ENCODE peak calls at places on chromosome 4, in four cellular contexts. A is endothelial cell, S is BJ, F is AG04449. B is an unnamed sample.

GRCh38 chr4:135538698-135539097 is 1337.1 kb upstream of the PABPC4L start:
- DNase-seq in S (no peak), A (no peak), F (no peak), B (no peak)

GRCh38 chr4:6941796-6942195 is 32.2 kb downstream of the TBC1D14 start:
- DNase-seq in A (no peak), S (no peak), F (no peak), B (no peak)

GRCh38 chr4:186557061-186557460 is 1.7 kb upstream of the MTNR1A start:
- DNase-seq in S (no peak), F (no peak), A (no peak), B (no peak)

GRCh38 chr4:87003266-87003665 is 68.5 kb downstream of the AFF1 start:
- DNase-seq in S (no peak), A (no peak), F (no peak), B (no peak)

GRCh38 chr4:55768291-55768690 is 51.3 kb upstream of the EXOC1L start:
- DNase-seq in S (no peak), F (peak), A (no peak), B (no peak)

GRCh38 chr4:84901173-84901572 is 65.3 kb downstream of the WDFY3 start:
- DNase-seq in S (no peak), F (no peak), A (no peak), B (no peak)

GRCh38 chr4:52939739-52940138 is 77.6 kb downstream of the RASL11B start:
- DNase-seq in F (no peak), S (no peak), A (no peak), B (no peak)

GRCh38 chr4:111494471-111494870 is 650.8 kb upstream of the FAM241A start:
- DNase-seq in S (no peak), A (no peak), F (no peak), B (no peak)

GRCh38 chr4:184514121-184514988 is 40.0 kb upstream of the IRF2 start:
- DNase-seq in S (peak), F (peak), A (no peak), B (no peak)

GRCh38 chr4:153651041-153651960 is 32.8 kb upstream of the TLR2 start:
- DNase-seq in A (no peak), S (no peak), F (no peak), B (no peak)

GRCh38 chr4:138555584-138555983 is 313.4 kb upstream of the SLC7A11 start:
- DNase-seq in S (no peak), A (peak), F (no peak), B (no peak)

GRCh38 chr4:152090543-152090942 is 329.7 kb upstream of the GATB start:
- DNase-seq in A (no peak), S (no peak), F (no peak), B (no peak)

GRCh38 chr4:57064811-57065711 is 45.1 kb downstream of the IGFBP7 start:
- DNase-seq in F (peak), A (no peak), S (peak), B (no peak)

GRCh38 chr4:89072921-89073320 is 15.9 kb upstream of the FAM13A start:
- DNase-seq in F (no peak), A (no peak), S (no peak), B (no peak)

GRCh38 chr4:15336410-15337184 is 91.2 kb upstream of the C1QTNF7 start:
- DNase-seq in F (peak), S (peak), A (no peak), B (no peak)

GRCh38 chr4:41991916-41992767 is 1.8 kb downstream of the SLC30A9 start:
- DNase-seq in A (no peak), F (no peak), S (no peak), B (no peak)

GRCh38 chr4:2786152-2786671 is 6.7 kb upstream of the SH3BP2 start:
- DNase-seq in F (no peak), A (no peak), S (no peak), B (peak)

GRCh38 chr4:56910172-56910967 is 2.7 kb downstream of the REST start:
- DNase-seq in F (no peak), S (no peak), A (no peak), B (no peak)

GRCh38 chr4:73690051-73690744 is 50.2 kb upstream of the CXCL8 start:
- DNase-seq in A (no peak), S (no peak), F (no peak), B (no peak)

GRCh38 chr4:39637572-39638357 is 900 bp downstream of the SMIM14 start:
- DNase-seq in F (no peak), A (peak), S (no peak), B (no peak)

GRCh38 chr4:98530572-98530971 is 127.8 kb downstream of the TSPAN5 start:
- DNase-seq in F (no peak), A (no peak), S (no peak), B (no peak)

GRCh38 chr4:79294064-79294463 is 31.8 kb downstream of the NAA11 start:
- DNase-seq in A (no peak), F (no peak), S (no peak), B (no peak)

GRCh38 chr4:7733201-7733600 is 206.5 kb downstream of the AFAP1 start:
- DNase-seq in S (no peak), A (no peak), F (no peak), B (no peak)

GRCh38 chr4:127268367-127268766 is 364.4 kb upstream of the INTU start:
- DNase-seq in A (no peak), S (no peak), F (no peak), B (no peak)

GRCh38 chr4:77336411-77337142 is 179.6 kb downstream of the CCNG2 start:
- DNase-seq in A (no peak), S (no peak), F (no peak), B (no peak)

GRCh38 chr4:38865445-38865844 is 2.2 kb upstream of the FAM114A1 start:
- DNase-seq in A (no peak), S (no peak), F (no peak), B (no peak)

GRCh38 chr4:119124314-119124713 is 11.3 kb upstream of the MYOZ2 start:
- DNase-seq in A (no peak), S (no peak), F (no peak), B (no peak)

GRCh38 chr4:87489678-87490077 is 39.5 kb downstream of the SPARCL1 start:
- DNase-seq in F (no peak), S (no peak), A (no peak), B (no peak)

GRCh38 chr4:4762909-4763814 is 96.3 kb upstream of the MSX1 start:
- DNase-seq in F (no peak), A (peak), S (peak), B (peak)

GRCh38 chr4:5370286-5370685 is 319.0 kb downstream of the STK32B start:
- DNase-seq in A (no peak), F (peak), S (peak), B (no peak)

GRCh38 chr4:149371021-149371420 is 444.6 kb downstream of the IQCM start:
- DNase-seq in S (peak), A (no peak), F (peak), B (no peak)

GRCh38 chr4:152696764-152697250 is 17.0 kb upstream of the TMEM154 start:
- DNase-seq in F (no peak), S (no peak), A (no peak), B (no peak)

GRCh38 chr4:169150806-169151205 is 120.0 kb downstream of the SH3RF1 start:
- DNase-seq in F (no peak), A (no peak), S (no peak), B (no peak)

GRCh38 chr4:169151671-169152070 is 119.1 kb downstream of the SH3RF1 start:
- DNase-seq in F (peak), A (no peak), S (no peak), B (no peak)

GRCh38 chr4:169153451-169153850 is 117.3 kb downstream of the SH3RF1 start:
- DNase-seq in A (no peak), F (no peak), S (no peak), B (no peak)

GRCh38 chr4:169152104-169152503 is 118.7 kb downstream of the SH3RF1 start:
- DNase-seq in A (no peak), S (no peak), F (no peak), B (no peak)

GRCh38 chr4:169152899-169153298 is 117.9 kb downstream of the SH3RF1 start:
- DNase-seq in S (no peak), F (no peak), A (no peak), B (no peak)
- TF ChIP-seq CTCF in S (no peak), F (no peak), A (no peak), B (no peak)

GRCh38 chr4:31692407-31692940 is 972.3 kb downstream of the PCDH7 start:
- DNase-seq in F (no peak), S (no peak), A (no peak), B (no peak)
- TF ChIP-seq CTCF in F (no peak), S (no peak), A (no peak), B (no peak)

DNA sequence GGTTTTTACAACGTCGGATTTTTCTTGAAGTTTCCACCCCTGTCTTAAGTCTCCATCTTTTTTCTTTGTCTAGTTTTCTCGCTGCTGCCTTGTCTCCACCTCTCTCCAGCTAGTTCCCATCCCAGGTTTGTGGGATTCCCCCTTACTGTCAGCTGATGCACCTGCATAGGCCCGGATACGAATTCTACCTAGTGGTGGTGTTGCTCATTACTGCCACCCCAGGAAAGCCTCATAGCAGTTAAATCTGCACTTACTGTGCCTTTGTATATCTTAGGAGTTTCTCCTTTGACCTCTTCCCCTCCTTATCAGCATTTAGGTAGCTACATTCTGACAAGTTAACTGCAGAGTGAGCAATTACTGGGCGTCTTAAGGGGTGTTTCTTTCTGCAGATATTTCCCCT is 1693.1 kb upstream of the TENM3 start:
- DNase-seq in S (no peak), A (no peak), F (no peak), B (no peak)
- TF ChIP-seq CTCF in S (no peak), A (no peak), F (no peak), B (no peak)

GRCh38 chr4:82852751-82853053 is 38.3 kb downstream of the SEC31A start:
- DNase-seq in S (no peak), A (no peak), F (no peak), B (no peak)
- TF ChIP-seq CTCF in S (no peak), A (no peak), F (no peak), B (no peak)

GRCh38 chr4:106238819-106239420 is 77.1 kb downstream of the TBCK start:
- DNase-seq in F (no peak), A (peak), S (no peak), B (no peak)
- TF ChIP-seq CTCF in F (peak), A (peak), S (peak), B (no peak)

GRCh38 chr4:70714488-70714887 is 7.3 kb upstream of the RUFY3 start:
- DNase-seq in A (no peak), F (no peak), S (no peak), B (no peak)
- TF ChIP-seq CTCF in A (no peak), F (no peak), S (no peak), B (no peak)

B was measured in activated B cell treated with CpG ODN at 0.5 μM for 24 hours.